ENCODE peak calls at places on chromosome 5, in nine cellular contexts. C is IMR-90, Z is astrocyte, F is HCT116, Y is HepG2, A is mammary epithelial cell, G is neuronal stem cell, P is GM12878, I is H9. S is an unnamed sample.

GRCh38 chr5:92687793-92688467 is 893.1 kb downstream of the NR2F1-AS1 start:
- DNase-seq in C (peak; percentile 78), Z (peak; percentile 56), F (peak; percentile 29), Y (peak; percentile 43), A (peak; percentile 8), G (peak; percentile 62), P (no peak), I (peak; percentile 24), S (no peak)

GRCh38 chr5:32138839-32139493 is 35.2 kb downstream of the GOLPH3 start:
- DNase-seq in C (peak; percentile 45), Z (peak; percentile 41), F (no peak), Y (no peak), A (peak; percentile 17), G (no peak), P (no peak), I (no peak), S (no peak)

GRCh38 chr5:56247596-56247995 is 14.5 kb upstream of the ANKRD55 start:
- DNase-seq in C (peak; percentile 53), Z (peak; percentile 48), F (no peak), Y (no peak), A (no peak), G (no peak), P (no peak), I (no peak), S (no peak)

GRCh38 chr5:176735383-176736265 is 74.7 kb upstream of the UNC5A start:
- DNase-seq in C (no peak), Z (no peak), F (no peak), Y (no peak), A (no peak), G (no peak), P (no peak), I (peak; percentile 15), S (no peak)

GRCh38 chr5:103414598-103414997 is 148.0 kb downstream of the NUDT12 start:
- DNase-seq in C (no peak), Z (no peak), F (no peak), Y (peak; percentile 16), A (peak; percentile 5), G (no peak), P (no peak), I (no peak), S (no peak)

GRCh38 chr5:141597394-141597793 is 21.4 kb downstream of the DIAPH1 start:
- DNase-seq in C (no peak), Z (no peak), F (no peak), Y (no peak), A (peak; percentile 39), G (no peak), P (no peak), I (no peak), S (no peak)

GRCh38 chr5:61100425-61100824 is 61.8 kb downstream of the SMIM15 start:
- DNase-seq in C (no peak), Z (no peak), F (no peak), Y (no peak), A (no peak), G (no peak), P (no peak), I (no peak), S (no peak)

GRCh38 chr5:168327019-168327421 is 35.6 kb downstream of the WWC1 start:
- DNase-seq in C (peak; percentile 73), Z (peak; percentile 69), F (no peak), Y (no peak), A (no peak), G (no peak), P (no peak), I (no peak), S (no peak)

GRCh38 chr5:173804579-173804978 is 83.6 kb upstream of the CPEB4 start:
- DNase-seq in C (no peak), Z (no peak), F (no peak), Y (no peak), A (no peak), G (no peak), P (no peak), I (no peak), S (no peak)

GRCh38 chr5:173809014-173809413 is 79.1 kb upstream of the CPEB4 start:
- DNase-seq in C (no peak), Z (no peak), F (no peak), Y (no peak), A (no peak), G (no peak), P (no peak), I (no peak), S (no peak)

GRCh38 chr5:173806270-173807035 is 81.7 kb upstream of the CPEB4 start:
- DNase-seq in C (no peak), Z (no peak), F (no peak), Y (peak; percentile 80), A (no peak), G (no peak), P (no peak), I (no peak), S (no peak)

GRCh38 chr5:173808079-173808808 is 79.9 kb upstream of the CPEB4 start:
- DNase-seq in C (no peak), Z (no peak), F (no peak), Y (no peak), A (no peak), G (no peak), P (no peak), I (no peak), S (no peak)

DNA sequence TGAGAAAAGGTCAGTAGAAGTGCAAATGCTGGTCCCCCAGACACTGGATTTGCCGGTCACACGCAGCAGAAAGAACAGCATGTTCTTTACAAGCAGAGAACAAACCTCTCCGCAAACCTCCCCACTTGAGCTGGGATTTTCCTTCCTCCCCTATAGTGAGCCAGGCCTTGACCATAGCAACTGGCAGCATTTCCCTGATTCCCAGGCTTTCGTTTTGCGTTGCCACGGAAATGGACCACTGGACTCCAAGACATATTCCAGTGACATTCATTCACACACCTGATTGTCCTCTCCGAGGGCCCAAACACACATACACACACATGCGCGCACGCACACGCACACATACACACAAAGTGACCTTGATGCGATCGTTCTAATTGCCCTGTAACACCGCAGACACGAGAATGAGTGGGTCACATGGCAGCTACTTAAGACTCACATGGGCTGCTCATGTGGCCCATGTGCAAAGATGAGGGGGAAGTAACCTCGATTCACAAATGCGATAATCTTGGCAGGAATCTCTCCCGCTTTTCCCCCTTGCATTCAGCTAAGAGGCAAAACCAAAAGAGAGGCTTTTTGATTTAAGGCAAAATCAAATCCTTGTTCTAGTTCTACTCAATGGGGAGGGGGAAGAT is 80.9 kb upstream of the CPEB4 start:
- DNase-seq in C (no peak), Z (no peak), F (no peak), Y (no peak), A (no peak), G (no peak), P (no peak), I (no peak), S (no peak)
- H3K27ac ChIP-seq in C (no peak overlapping the region), Z (no peak overlapping the region), F (no peak overlapping the region), Y (peak overlapping the region; percentile 59), A (no peak overlapping the region), G (no peak overlapping the region), P (no peak overlapping the region), I (no peak overlapping the region), S (no peak overlapping the region)

DNA sequence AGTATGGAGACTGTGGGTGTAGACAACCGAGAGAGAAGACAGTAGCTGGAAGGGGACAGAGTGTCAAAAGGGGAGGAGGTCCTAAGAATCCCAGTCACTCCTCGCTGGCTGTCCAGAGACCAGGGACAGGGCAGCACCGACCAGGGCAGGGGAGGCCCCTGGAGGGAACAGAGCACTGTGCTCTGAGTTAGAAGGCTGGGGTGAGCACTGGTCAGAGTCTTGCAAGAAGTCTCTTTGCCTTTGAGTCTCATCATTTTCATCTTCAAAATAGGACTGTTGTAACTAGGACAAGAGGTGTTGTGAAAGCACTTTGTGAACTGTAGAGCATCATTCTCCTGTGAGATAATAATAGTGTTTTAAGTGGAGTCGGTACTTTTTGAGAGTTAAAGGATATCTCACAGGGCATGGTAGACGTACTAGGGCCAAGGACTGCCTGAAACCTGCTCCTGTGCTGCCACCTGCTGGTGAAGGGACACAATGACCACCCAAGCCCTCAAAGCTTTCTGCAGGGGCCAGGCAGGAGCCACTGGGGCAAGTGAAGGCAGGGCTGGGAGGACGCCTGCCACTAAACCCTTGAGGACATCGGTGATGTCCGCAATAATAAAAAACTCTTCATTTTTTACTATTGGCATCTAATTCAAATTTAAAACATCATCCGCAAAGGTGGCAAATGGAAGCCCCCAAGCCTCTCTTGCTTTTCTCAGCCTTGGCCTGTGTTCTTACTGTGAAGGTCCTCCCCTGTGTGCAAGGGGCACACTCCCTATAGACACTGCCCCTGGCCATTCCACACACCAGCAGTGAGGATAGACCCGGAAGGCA is 28.2 kb downstream of the SLC6A7 start:
- DNase-seq in C (peak; percentile 79), Z (peak; percentile 42), F (peak; percentile 64), Y (peak; percentile 72), A (peak; percentile 59), G (peak; percentile 82), P (peak; percentile 28), I (peak; percentile 89), S (peak; percentile 89)
- H3K9ac ChIP-seq in C (no peak overlapping the region), Z (no peak overlapping the region), F (no peak overlapping the region), Y (no peak overlapping the region), A (no peak overlapping the region), G (no peak overlapping the region), P (no peak overlapping the region), I (no peak overlapping the region), S (peak overlapping the region; percentile 35)

GRCh38 chr5:179112469-179113142 is 52.4 kb downstream of the ZNF354C start:
- DNase-seq in C (no peak), Z (no peak), F (no peak), Y (no peak), A (no peak), G (no peak), P (no peak), I (no peak), S (peak; percentile 9)
- H3K9me3 ChIP-seq in C (peaks cover 40% of the 10 kb centered on the region), Z (peaks cover 6% of the 10 kb centered on the region), F (no peaks in the 10 kb centered on the region), Y (no peaks in the 10 kb centered on the region), A (peaks cover 41% of the 10 kb centered on the region), G (peaks cover 41% of the 10 kb centered on the region), P (no peaks in the 10 kb centered on the region), I (peaks cover 24% of the 10 kb centered on the region), S (no peaks in the 10 kb centered on the region)

GRCh38 chr5:39424751-39425524 is at the start of gene DAB2:
- DNase-seq in C (peak; percentile 96), Z (peak; percentile 96), F (peak; percentile 69), Y (peak; percentile 79), A (peak; percentile 86), G (peak; percentile 82), P (no peak), I (peak; percentile 91), S (peak; percentile 86)

GRCh38 chr5:39427633-39428032 is 2.9 kb upstream of the DAB2 start:
- DNase-seq in C (no peak), Z (no peak), F (no peak), Y (peak; percentile 23), A (no peak), G (no peak), P (no peak), I (no peak), S (no peak)

GRCh38 chr5:39428639-39429038 is 3.9 kb upstream of the DAB2 start:
- DNase-seq in C (no peak), Z (no peak), F (no peak), Y (no peak), A (no peak), G (no peak), P (no peak), I (no peak), S (no peak)

GRCh38 chr5:39426136-39426535 is 1.4 kb upstream of the DAB2 start:
- DNase-seq in C (no peak), Z (no peak), F (no peak), Y (no peak), A (no peak), G (no peak), P (no peak), I (no peak), S (peak; percentile 36)

DNA sequence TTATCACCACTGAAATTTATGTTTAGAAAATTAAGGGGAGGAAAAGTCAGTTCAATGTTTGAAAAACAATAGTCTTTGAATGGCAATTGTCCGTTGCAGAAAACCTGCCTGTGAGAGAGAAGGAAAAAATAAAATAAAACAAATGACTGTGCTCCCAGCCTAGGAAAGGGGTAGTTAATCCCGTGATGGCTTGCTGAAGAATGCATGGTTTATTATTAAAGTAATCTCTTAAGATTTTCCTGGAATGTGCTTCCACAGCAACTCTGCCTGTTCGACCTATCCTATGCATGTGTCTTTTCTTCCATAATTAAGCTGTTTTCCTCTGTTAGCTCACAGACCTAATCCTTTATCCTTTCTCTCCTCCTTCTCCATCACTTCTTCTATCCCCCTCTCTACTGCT is 2.4 kb upstream of the DAB2 start:
- DNase-seq in C (peak; percentile 66), Z (peak; percentile 55), F (no peak), Y (no peak), A (no peak), G (no peak), P (no peak), I (no peak), S (no peak)
- H3K27ac ChIP-seq in C (peak overlapping the region; percentile 66), Z (peak overlapping the region; percentile 95), F (no peak overlapping the region), Y (no peak overlapping the region), A (peak overlapping the region; percentile 79), G (no peak overlapping the region), P (no peak overlapping the region), I (no peak overlapping the region), S (no peak overlapping the region)